ENCODE peak calls at places on chromosomes 13 and 19, in six cellular contexts. H is NT2/D1, T is fibroblast of pulmonary artery, Y is EL, M is COR-L47, I is M059J. Q is an unnamed sample.

GRCh38 chr19:7766535-7766934 is 3.5 kb downstream of the CLEC4M start:
- DNase-seq in H (no peak), T (no peak), Y (no peak), M (no peak), I (no peak), Q (no peak)

GRCh38 chr13:76790519-76791289 is 95.5 kb downstream of the KCTD12 start:
- DNase-seq in H (no peak), T (peak), Y (no peak), M (peak), I (peak), Q (no peak)

GRCh38 chr19:51788936-51789795 is 5.8 kb upstream of the FPR3 start:
- DNase-seq in H (no peak), T (no peak), Y (peak), M (no peak), I (peak), Q (no peak)

GRCh38 chr13:110610955-110611595 is 4.3 kb upstream of the NAXD start:
- DNase-seq in H (no peak), T (no peak), Y (no peak), M (no peak), I (peak), Q (no peak)

GRCh38 chr19:7104783-7105447 is 35.4 kb downstream of the ZNF557 start:
- DNase-seq in H (no peak), T (no peak), Y (no peak), M (no peak), I (no peak), Q (no peak)

GRCh38 chr19:3471954-3472655 is 8.2 kb downstream of the SMIM24 start:
- DNase-seq in H (no peak), T (no peak), Y (no peak), M (no peak), I (no peak), Q (no peak)

GRCh38 chr19:41324921-41325639 is 15.1 kb downstream of the CCDC97 start:
- DNase-seq in H (no peak), T (peak), Y (peak), M (no peak), I (peak), Q (no peak)

GRCh38 chr19:46349311-46349993 is 2.6 kb downstream of the PPP5C start:
- DNase-seq in H (no peak), T (no peak), Y (no peak), M (no peak), I (no peak), Q (no peak)

GRCh38 chr19:29708553-29709439 is 6.3 kb downstream of the C19orf12 start:
- DNase-seq in H (no peak), T (peak), Y (no peak), M (no peak), I (no peak), Q (no peak)

GRCh38 chr13:75219479-75220237 is 262.3 kb downstream of the TBC1D4 start:
- DNase-seq in H (peak), T (peak), Y (peak), M (peak), I (peak), Q (peak)

GRCh38 chr13:42561752-42562467 is 12.0 kb upstream of the TNFSF11 start:
- DNase-seq in H (no peak), T (no peak), Y (no peak), M (no peak), I (no peak), Q (no peak)

GRCh38 chr19:18910010-18910409 is 9.2 kb downstream of the COPE start:
- DNase-seq in H (no peak), T (no peak), Y (no peak), M (no peak), I (no peak), Q (no peak)

GRCh38 chr19:37218592-37218935 is 550 bp downstream of the ZNF383 start:
- DNase-seq in H (no peak), T (peak), Y (no peak), M (no peak), I (peak), Q (no peak)

GRCh38 chr13:46679369-46680180 is 117.4 kb downstream of the ESD start:
- DNase-seq in H (no peak), T (peak), Y (peak), M (peak), I (peak), Q (no peak)

GRCh38 chr19:48123907-48124675 is 13.5 kb upstream of the PLA2G4C start:
- DNase-seq in H (no peak), T (peak), Y (peak), M (peak), I (peak), Q (no peak)

GRCh38 chr19:53912653-53913052 is 3.6 kb downstream of the CACNG7 start:
- DNase-seq in H (no peak), T (no peak), Y (no peak), M (no peak), I (no peak), Q (no peak)

GRCh38 chr19:11196406-11197287 is 698 bp downstream of the KANK2 start:
- DNase-seq in H (no peak), T (peak), Y (peak), M (peak), I (peak), Q (no peak)

GRCh38 chr13:62360609-62361008 is 945.0 kb upstream of the PCDH20 start:
- DNase-seq in H (no peak), T (no peak), Y (no peak), M (peak), I (no peak), Q (no peak)

GRCh38 chr13:107447591-107447990 is 767.7 kb downstream of the LIG4 start:
- DNase-seq in H (no peak), T (no peak), Y (no peak), M (no peak), I (no peak), Q (no peak)

GRCh38 chr13:66927562-66927961 is 302.6 kb downstream of the PCDH9 start:
- DNase-seq in H (no peak), T (no peak), Y (no peak), M (no peak), I (no peak), Q (no peak)

GRCh38 chr13:25502551-25502950 is 130.8 kb downstream of the ATP8A2 start:
- DNase-seq in H (no peak), T (no peak), Y (no peak), M (no peak), I (no peak), Q (no peak)

GRCh38 chr13:52644108-52644507 is 1.9 kb downstream of the HNRNPA1L2 start:
- DNase-seq in H (no peak), T (no peak), Y (no peak), M (no peak), I (no peak), Q (no peak)

Q was measured in effector memory CD4-positive, alpha-beta T cell.